ENCODE peak calls at places on chromosomes 7 and 10, in eight cellular contexts. T is hippocampal formation; V is NCI-H1105; F is Daoy; S is iris pigment epithelial cell; D is activated T-cell treated with anti-CD3 and anti-CD28 coated beads, Interleukin-2, amount 50 U/mL, for 24 hours; C is cardiac muscle cell; I is EL. R is an unnamed sample.

GRCh38 chr10:120085386-120085785 is 192.9 kb downstream of the SEC23IP start:
- DNase-seq in F (no peak), S (no peak), D (no peak), T (no peak), I (no peak), V (no peak), C (no peak), R (no peak)

GRCh38 chr7:27183682-27184341 is 1.2 kb downstream of the HOXA11 start:
- DNase-seq in V (no peak), D (peak; percentile 38), S (no peak), C (no peak), I (peak; percentile 33), T (no peak), F (peak; percentile 62), R (no peak)

GRCh38 chr7:138726288-138726687 is 25.1 kb upstream of the SVOPL start:
- DNase-seq in T (no peak), S (no peak), D (no peak), F (no peak), C (no peak), I (no peak), V (no peak), R (no peak)

GRCh38 chr10:84114088-84114667 is 25.1 kb upstream of the GHITM start:
- DNase-seq in F (no peak), T (no peak), V (no peak), I (no peak), D (no peak), C (peak; percentile 17), S (peak; percentile 1), R (no peak)

GRCh38 chr7:151327659-151328058 is 14.0 kb upstream of the NUB1 start:
- DNase-seq in F (peak; percentile 49), C (no peak), T (no peak), S (peak; percentile 76), I (peak; percentile 44), V (no peak), D (no peak), R (no peak)

GRCh38 chr7:38367301-38367700 is 93.9 kb upstream of the TARP start:
- DNase-seq in D (peak; percentile 46), S (no peak), V (no peak), C (no peak), F (peak; percentile 62), T (no peak), I (no peak), R (no peak)

GRCh38 chr7:88759216-88759955 is at the start of gene ZNF804B:
- DNase-seq in F (peak; percentile 2), D (peak; percentile 24), V (peak; percentile 63), S (no peak), C (peak; percentile 59), T (peak; percentile 20), I (no peak), R (peak; percentile 16)

GRCh38 chr7:79176859-79177477 is 276.5 kb downstream of the MAGI2 start:
- DNase-seq in V (peak; percentile 30), D (no peak), I (peak; percentile 54), F (no peak), S (peak; percentile 62), T (no peak), C (peak; percentile 55), R (no peak)

GRCh38 chr7:106178593-106179134 is 66.6 kb upstream of the SYPL1 start:
- DNase-seq in F (peak; percentile 65), V (no peak), D (no peak), I (peak; percentile 49), C (no peak), S (peak; percentile 64), T (no peak), R (peak; percentile 2)

GRCh38 chr7:97272237-97272975 is 154.9 kb downstream of the SDHAF3 start:
- DNase-seq in S (no peak), F (no peak), D (no peak), T (no peak), I (no peak), V (no peak), C (no peak), R (no peak)

GRCh38 chr10:11551915-11552602 is 59.4 kb downstream of the USP6NL start:
- DNase-seq in D (no peak), F (peak; percentile 74), I (peak; percentile 93), T (no peak), S (peak; percentile 97), C (no peak), V (no peak), R (peak; percentile 16)

GRCh38 chr10:86666538-86666937 is 1.8 kb upstream of the LDB3 start:
- DNase-seq in S (no peak), I (no peak), T (peak; percentile 67), C (no peak), F (no peak), D (no peak), V (no peak), R (no peak)

GRCh38 chr7:141593134-141593533 is 41.9 kb downstream of the AGK start:
- DNase-seq in C (no peak), S (peak; percentile 94), V (no peak), T (no peak), F (peak; percentile 37), I (peak; percentile 80), D (no peak), R (peak; percentile 7)

GRCh38 chr10:59748834-59749233 is 4.4 kb downstream of the MRLN start:
- DNase-seq in F (no peak), C (no peak), D (no peak), T (no peak), I (no peak), S (no peak), V (no peak), R (no peak)

GRCh38 chr10:132248455-132249231 is 59.1 kb downstream of the STK32C start:
- DNase-seq in I (peak; percentile 48), F (peak; percentile 52), D (peak; percentile 58), C (peak; percentile 60), T (no peak), V (peak; percentile 14), S (no peak), R (peak; percentile 39)

GRCh38 chr7:155862516-155863257 is 50.4 kb upstream of the SHH start:
- DNase-seq in S (no peak), T (no peak), I (no peak), F (no peak), V (no peak), C (no peak), D (no peak), R (no peak)

GRCh38 chr7:82410461-82410860 is 33.1 kb downstream of the CACNA2D1 start:
- DNase-seq in I (no peak), T (no peak), F (no peak), D (no peak), C (peak; percentile 81), S (no peak), V (peak; percentile 85), R (no peak)

GRCh38 chr7:37482505-37482904 is 33.8 kb upstream of the ELMO1 start:
- DNase-seq in C (no peak), I (no peak), V (no peak), F (no peak), T (no peak), D (no peak), S (no peak), R (no peak)

GRCh38 chr7:55062106-55062499 is 43.3 kb downstream of the EGFR start:
- DNase-seq in D (no peak), T (no peak), S (no peak), I (no peak), V (no peak), F (no peak), C (no peak), R (no peak)

GRCh38 chr10:104257235-104257634 is 2.5 kb downstream of the GSTO1 start:
- DNase-seq in S (no peak), C (no peak), I (no peak), V (no peak), F (no peak), D (no peak), T (no peak), R (no peak)

GRCh38 chr10:89565180-89565579 is 29.8 kb upstream of the SLC16A12 start:
- DNase-seq in S (no peak), I (no peak), V (no peak), C (no peak), D (no peak), F (no peak), T (no peak), R (no peak)

GRCh38 chr10:114772496-114773196 is 48.9 kb upstream of the FHIP2A start:
- DNase-seq in S (no peak), T (no peak), V (no peak), I (no peak), C (no peak), D (no peak), F (no peak), R (no peak)

GRCh38 chr10:78432582-78432981 is 398.9 kb downstream of the RPS24 start:
- DNase-seq in V (no peak), S (no peak), F (peak; percentile 38), C (peak; percentile 39), T (no peak), I (no peak), D (no peak), R (no peak)

GRCh38 chr7:82851126-82851525 is 311.6 kb downstream of the PCLO start:
- DNase-seq in V (no peak), F (no peak), T (no peak), D (no peak), S (no peak), I (no peak), C (no peak), R (no peak)

GRCh38 chr7:28230273-28230672 is 49.7 kb upstream of the JAZF1 start:
- DNase-seq in D (no peak), S (no peak), T (no peak), F (no peak), V (no peak), I (no peak), C (peak; percentile 14), R (no peak)

GRCh38 chr10:17734432-17735110 is 17.4 kb upstream of the TMEM236 start:
- DNase-seq in I (no peak), F (no peak), S (no peak), C (no peak), D (no peak), V (no peak), T (no peak), R (no peak)

GRCh38 chr10:117710181-117710798 is 167.7 kb downstream of the EMX2 start:
- DNase-seq in S (no peak), I (no peak), F (no peak), C (no peak), V (no peak), D (no peak), T (no peak), R (no peak)

GRCh38 chr10:60114765-60115586 is 208.6 kb upstream of the CCDC6 start:
- DNase-seq in S (peak; percentile 79), C (peak; percentile 72), F (peak; percentile 23), V (peak; percentile 17), D (no peak), T (no peak), I (peak; percentile 53), R (peak; percentile 6)

GRCh38 chr7:46682841-46683624 is 762.0 kb upstream of the IGFBP3 start:
- DNase-seq in F (peak; percentile 96), T (no peak), I (peak; percentile 89), C (no peak), S (peak; percentile 48), V (no peak), D (no peak), R (peak; percentile 63)

GRCh38 chr10:116743266-116744064 is 1.1 kb upstream of the HSPA12A start:
- DNase-seq in D (no peak), S (no peak), F (no peak), I (no peak), V (no peak), C (no peak), T (no peak), R (no peak)

GRCh38 chr10:550665-551460 is 138.6 kb downstream of the DIP2C start:
- DNase-seq in D (no peak), I (no peak), V (no peak), S (no peak), C (no peak), F (no peak), T (no peak), R (no peak)

GRCh38 chr7:135333946-135334345 is 100.3 kb downstream of the STRA8 start:
- DNase-seq in C (no peak), T (no peak), S (no peak), D (no peak), F (no peak), V (no peak), I (no peak), R (no peak)

GRCh38 chr10:13690281-13690825 is 103.6 kb downstream of the PRPF18 start:
- DNase-seq in D (no peak), V (no peak), S (no peak), C (no peak), T (no peak), F (no peak), I (no peak), R (no peak)

GRCh38 chr7:110921478-110922210 is 169.3 kb upstream of the LRRN3 start:
- DNase-seq in F (no peak), S (peak; percentile 55), V (no peak), D (no peak), C (no peak), I (no peak), T (no peak), R (no peak)

R was measured in MG63.